ENCODE peak calls at places on chromosome 10, in six cellular contexts. W is ovary, P is tibial nerve, G is endothelial cell of umbilical vein, J is psoas muscle, K is right lobe of liver. V is an unnamed sample.

GRCh38 chr10:8375137-8375536 is 320.6 kb downstream of the GATA3 start:
- DNase-seq in W (no peak), P (no peak), G (no peak), J (no peak), K (no peak), V (no peak)

GRCh38 chr10:62744136-62744535 is 60.4 kb upstream of the ADO start:
- DNase-seq in W (no peak), P (no peak), G (no peak), J (no peak), K (no peak), V (no peak)

GRCh38 chr10:79399242-79399831 is 46.1 kb downstream of the ZCCHC24 start:
- DNase-seq in W (peak; percentile 92), P (peak; percentile 89), G (peak; percentile 71), J (peak; percentile 88), K (peak; percentile 82), V (peak; percentile 96)

GRCh38 chr10:80170641-80171040 is 34.7 kb downstream of the ANXA11 start:
- DNase-seq in W (no peak), P (no peak), G (no peak), J (no peak), K (no peak), V (no peak)

GRCh38 chr10:127894146-127894545 is 1.4 kb upstream of the CLRN3 start:
- DNase-seq in W (no peak), P (no peak), G (no peak), J (no peak), K (no peak), V (no peak)

GRCh38 chr10:124353091-124353815 is 65.5 kb downstream of the OAT start:
- DNase-seq in W (no peak), P (no peak), G (no peak), J (no peak), K (no peak), V (no peak)

GRCh38 chr10:113499066-113499465 is 53.8 kb upstream of the HABP2 start:
- DNase-seq in W (no peak), P (no peak), G (no peak), J (no peak), K (no peak), V (no peak)

GRCh38 chr10:32982911-32983310 is 24.9 kb upstream of the ITGB1 start:
- DNase-seq in W (no peak), P (no peak), G (no peak), J (no peak), K (no peak), V (no peak)

GRCh38 chr10:110793887-110794286 is 77.8 kb upstream of the PDCD4 start:
- DNase-seq in W (no peak), P (no peak), G (no peak), J (no peak), K (no peak), V (peak; percentile 20)

GRCh38 chr10:120543291-120543690 is 86.3 kb downstream of the PLPP4 start:
- DNase-seq in W (no peak), P (no peak), G (no peak), J (no peak), K (no peak), V (no peak)

GRCh38 chr10:63901228-63901627 is 380.0 kb downstream of the REEP3 start:
- DNase-seq in W (no peak), P (no peak), G (no peak), J (no peak), K (no peak), V (no peak)

GRCh38 chr10:42984035-42984610 is 92.7 kb upstream of the RET start:
- DNase-seq in W (no peak), P (no peak), G (no peak), J (no peak), K (no peak), V (no peak)

GRCh38 chr10:95501203-95502094 is 59.7 kb downstream of the SORBS1 start:
- DNase-seq in W (no peak), P (no peak), G (no peak), J (no peak), K (peak; percentile 70), V (no peak)

GRCh38 chr10:5976689-5977470 is 463 bp downstream of the IL15RA start:
- DNase-seq in W (peak; percentile 60), P (no peak), G (peak; percentile 65), J (peak; percentile 60), K (peak; percentile 76), V (peak; percentile 52)

GRCh38 chr10:97923476-97923875 is 73.8 kb downstream of the GOLGA7B start:
- DNase-seq in W (no peak), P (no peak), G (no peak), J (no peak), K (no peak), V (no peak)

GRCh38 chr10:107118866-107119265 is 45.6 kb downstream of the SORCS1 start:
- DNase-seq in W (no peak), P (no peak), G (no peak), J (no peak), K (no peak), V (no peak)

GRCh38 chr10:11761431-11761830 is 19.2 kb downstream of the ECHDC3 start:
- DNase-seq in W (no peak), P (no peak), G (no peak), J (no peak), K (no peak), V (no peak)

GRCh38 chr10:125001313-125002043 is 59.6 kb downstream of the ZRANB1 start:
- DNase-seq in W (peak; percentile 45), P (no peak), G (no peak), J (no peak), K (peak; percentile 44), V (no peak)

GRCh38 chr10:4338768-4339167 is 487.2 kb upstream of the AKR1E2 start:
- DNase-seq in W (no peak), P (no peak), G (no peak), J (no peak), K (no peak), V (no peak)

GRCh38 chr10:50501478-50501877 is 122.3 kb downstream of the SGMS1 start:
- DNase-seq in W (no peak), P (no peak), G (no peak), J (no peak), K (no peak), V (no peak)

GRCh38 chr10:112950714-112951348 is 784 bp downstream of the TCF7L2 start:
- DNase-seq in W (peak; percentile 64), P (no peak), G (peak; percentile 40), J (peak; percentile 22), K (peak; percentile 60), V (no peak)

GRCh38 chr10:98267894-98268693 is at the start of gene LOXL4:
- DNase-seq in W (peak; percentile 70), P (no peak), G (no peak), J (peak; percentile 63), K (no peak), V (no peak)

GRCh38 chr10:29846881-29847280 is 212.1 kb upstream of the SVIL start:
- DNase-seq in W (no peak), P (no peak), G (no peak), J (no peak), K (no peak), V (no peak)

GRCh38 chr10:21257919-21258318 is 267.6 kb downstream of the SKIDA1 start:
- DNase-seq in W (no peak), P (no peak), G (peak; percentile 55), J (no peak), K (no peak), V (no peak)

GRCh38 chr10:110074986-110075664 is 67.3 kb downstream of the ADD3 start:
- DNase-seq in W (no peak), P (no peak), G (peak; percentile 92), J (no peak), K (no peak), V (peak; percentile 65)

GRCh38 chr10:63145782-63146181 is 12.7 kb downstream of the NRBF2 start:
- DNase-seq in W (no peak), P (no peak), G (no peak), J (no peak), K (no peak), V (no peak)

GRCh38 chr10:52740913-52741675 is 31.5 kb downstream of the MBL2 start:
- DNase-seq in W (no peak), P (no peak), G (peak; percentile 52), J (peak; percentile 14), K (no peak), V (peak; percentile 34)

GRCh38 chr10:29828440-29828894 is 193.7 kb upstream of the SVIL start:
- DNase-seq in W (no peak), P (no peak), G (peak; percentile 69), J (no peak), K (no peak), V (no peak)

GRCh38 chr10:79266092-79266491 is 81.2 kb upstream of the PPIF start:
- DNase-seq in W (no peak), P (no peak), G (no peak), J (no peak), K (no peak), V (no peak)

GRCh38 chr10:69963178-69963834 is 89.3 kb upstream of the MACROH2A2 start:
- DNase-seq in W (no peak), P (no peak), G (no peak), J (no peak), K (no peak), V (peak; percentile 35)
- H3K4me1 ChIP-seq in W (no peaks in the 10 kb centered on the region), P (no peaks in the 10 kb centered on the region), G (no peaks in the 10 kb centered on the region), J (no peaks in the 10 kb centered on the region), K (no peaks in the 10 kb centered on the region), V (peaks cover 39% of the 10 kb centered on the region)

GRCh38 chr10:100836891-100837290 is 75.9 kb upstream of the SLF2 start:
- DNase-seq in W (no peak), P (no peak), G (no peak), J (no peak), K (no peak), V (no peak)
- H3K27me3 ChIP-seq in W (no peaks in the 10 kb centered on the region), P (peaks cover 56% of the 10 kb centered on the region), G (peaks cover 25% of the 10 kb centered on the region), J (peaks cover 69% of the 10 kb centered on the region), K (no peaks in the 10 kb centered on the region), V (peaks cover 61% of the 10 kb centered on the region)

DNA sequence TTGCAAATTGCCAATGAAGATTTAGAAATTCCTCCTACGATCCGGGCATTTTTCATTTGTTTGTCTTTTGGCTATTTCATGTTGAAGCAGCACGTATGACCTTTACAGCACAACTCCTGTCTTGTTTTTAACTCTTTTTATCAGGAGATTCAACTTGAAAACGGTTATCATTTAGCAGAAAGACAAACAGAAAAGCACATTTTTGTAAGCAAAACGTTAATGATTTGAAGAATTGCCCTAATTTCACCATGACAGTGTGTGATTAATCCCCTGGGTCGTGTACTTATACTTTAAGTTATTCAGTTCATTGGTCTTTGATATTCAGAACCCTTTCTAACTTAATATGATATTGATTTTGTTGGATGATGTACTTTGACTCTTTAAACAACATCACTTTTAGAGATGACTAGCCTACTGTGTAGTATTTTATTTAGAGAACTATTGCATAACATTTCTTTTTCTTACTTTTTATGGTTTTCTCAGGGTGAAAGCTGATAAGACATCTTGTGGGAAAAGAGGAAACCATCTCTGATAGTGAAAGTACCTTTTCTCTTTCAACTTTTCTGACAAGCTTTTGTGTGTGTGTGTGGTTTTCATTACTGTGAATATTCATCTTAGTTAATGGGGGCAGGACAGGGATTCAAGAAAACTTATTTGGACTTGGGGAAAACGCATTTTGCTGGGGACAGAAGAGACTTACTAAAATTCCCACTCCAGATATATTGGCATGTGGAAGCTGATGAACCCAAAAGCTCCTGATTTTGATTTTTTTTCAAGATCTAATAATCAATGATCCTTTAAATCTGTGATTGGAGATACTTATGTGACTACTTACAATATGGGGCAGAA is 8.1 kb downstream of the HHEX start:
- DNase-seq in W (no peak), P (no peak), G (peak; percentile 56), J (no peak), K (no peak), V (no peak)
- H3K4me1 ChIP-seq in W (no peaks in the 10 kb centered on the region), P (peaks cover 23% of the 10 kb centered on the region), G (peaks cover 61% of the 10 kb centered on the region), J (peaks cover 13% of the 10 kb centered on the region), K (peaks cover 44% of the 10 kb centered on the region), V (peaks cover 12% of the 10 kb centered on the region)

GRCh38 chr10:100634034-100634433 is 98.3 kb downstream of the HIF1AN start:
- DNase-seq in W (no peak), P (no peak), G (no peak), J (no peak), K (no peak), V (no peak)
- H3K27me3 ChIP-seq in W (no peaks in the 10 kb centered on the region), P (peaks cover 38% of the 10 kb centered on the region), G (peaks cover 8% of the 10 kb centered on the region), J (peaks cover 52% of the 10 kb centered on the region), K (no peaks in the 10 kb centered on the region), V (peaks cover 73% of the 10 kb centered on the region)

GRCh38 chr10:49271346-49271745 is 27.6 kb upstream of the C10orf71 start:
- DNase-seq in W (no peak), P (no peak), G (no peak), J (peak; percentile 56), K (no peak), V (no peak)
- H3K4me1 ChIP-seq in W (no peaks in the 10 kb centered on the region), P (peaks cover 17% of the 10 kb centered on the region), G (no peaks in the 10 kb centered on the region), J (peaks cover 38% of the 10 kb centered on the region), K (no peaks in the 10 kb centered on the region), V (no peaks in the 10 kb centered on the region)

V was measured in SJSA1.